ENCODE peak calls at places on chromosomes 5 and 9, in six cellular contexts. One of them, this sample, is unnamed.

GRCh38 chr9:126342621-126343031 is 16.0 kb downstream of the MVB12B start:
- DNase-seq in adrenal gland: no peak
- DNase-seq in psoas muscle: no peak
- DNase-seq in H9: no peak
- DNase-seq in GM06990: no peak
- DNase-seq in omental fat pad: no peak
- DNase-seq in this sample: no peak

GRCh38 chr9:385818-386398 is 171.2 kb downstream of the DOCK8 start:
- DNase-seq in adrenal gland: peak; percentile 47
- DNase-seq in omental fat pad: no peak
- DNase-seq in H9: peak; percentile 69
- DNase-seq in GM06990: no peak
- DNase-seq in psoas muscle: no peak
- DNase-seq in this sample: no peak

GRCh38 chr9:90801507-90802289 is at the start of gene SYK:
- DNase-seq in H9: peak; percentile 63
- DNase-seq in GM06990: peak; percentile 82
- DNase-seq in psoas muscle: peak; percentile 63
- DNase-seq in adrenal gland: peak; percentile 38
- DNase-seq in omental fat pad: no peak
- DNase-seq in this sample: peak; percentile 72

GRCh38 chr9:31612336-31613030 is 772.0 kb upstream of the ACO1 start:
- DNase-seq in adrenal gland: no peak
- DNase-seq in psoas muscle: no peak
- DNase-seq in GM06990: no peak
- DNase-seq in omental fat pad: no peak
- DNase-seq in H9: no peak
- DNase-seq in this sample: no peak

GRCh38 chr5:179668404-179668803 is 12.4 kb downstream of the CBY3 start:
- DNase-seq in H9: peak; percentile 84
- DNase-seq in adrenal gland: peak; percentile 52
- DNase-seq in omental fat pad: no peak
- DNase-seq in GM06990: no peak
- DNase-seq in psoas muscle: no peak
- DNase-seq in this sample: no peak

GRCh38 chr5:80937591-80937990 is 22.6 kb upstream of the RASGRF2 start:
- DNase-seq in psoas muscle: no peak
- DNase-seq in GM06990: no peak
- DNase-seq in H9: no peak
- DNase-seq in omental fat pad: no peak
- DNase-seq in adrenal gland: no peak
- DNase-seq in this sample: no peak

GRCh38 chr5:153613143-153613542 is 122.7 kb downstream of the GRIA1 start:
- DNase-seq in GM06990: no peak
- DNase-seq in adrenal gland: no peak
- DNase-seq in psoas muscle: no peak
- DNase-seq in omental fat pad: no peak
- DNase-seq in H9: no peak
- DNase-seq in this sample: no peak

GRCh38 chr5:160833806-160834205 is 18.2 kb downstream of the ATP10B start:
- DNase-seq in adrenal gland: no peak
- DNase-seq in omental fat pad: no peak
- DNase-seq in GM06990: no peak
- DNase-seq in psoas muscle: no peak
- DNase-seq in H9: no peak
- DNase-seq in this sample: no peak

GRCh38 chr5:135245521-135246499 is 153.2 kb downstream of the MACROH2A1 start:
- DNase-seq in psoas muscle: no peak
- DNase-seq in GM06990: no peak
- DNase-seq in adrenal gland: peak; percentile 21
- DNase-seq in H9: peak; percentile 16
- DNase-seq in omental fat pad: no peak
- DNase-seq in this sample: no peak

GRCh38 chr9:89719202-89719601 is 114.4 kb downstream of the GADD45G start:
- DNase-seq in H9: no peak
- DNase-seq in psoas muscle: no peak
- DNase-seq in GM06990: no peak
- DNase-seq in omental fat pad: no peak
- DNase-seq in adrenal gland: no peak
- DNase-seq in this sample: no peak

GRCh38 chr5:112491257-112491656 is 72.2 kb upstream of the EPB41L4A start:
- DNase-seq in GM06990: no peak
- DNase-seq in adrenal gland: no peak
- DNase-seq in omental fat pad: no peak
- DNase-seq in H9: no peak
- DNase-seq in psoas muscle: no peak
- DNase-seq in this sample: no peak

GRCh38 chr9:127114606-127115005 is 7.8 kb downstream of the ANGPTL2 start:
- DNase-seq in adrenal gland: no peak
- DNase-seq in psoas muscle: peak; percentile 81
- DNase-seq in GM06990: no peak
- DNase-seq in H9: no peak
- DNase-seq in omental fat pad: no peak
- DNase-seq in this sample: no peak

GRCh38 chr5:132821791-132822190 is 8.7 kb downstream of the SHROOM1 start:
- DNase-seq in omental fat pad: no peak
- DNase-seq in H9: no peak
- DNase-seq in adrenal gland: no peak
- DNase-seq in GM06990: no peak
- DNase-seq in psoas muscle: no peak
- DNase-seq in this sample: no peak

GRCh38 chr9:33799928-33800689 is 4.7 kb downstream of the PRSS3 start:
- DNase-seq in GM06990: no peak
- DNase-seq in psoas muscle: no peak
- DNase-seq in omental fat pad: no peak
- DNase-seq in H9: no peak
- DNase-seq in adrenal gland: no peak
- DNase-seq in this sample: no peak

GRCh38 chr9:89648247-89649000 is 43.6 kb downstream of the GADD45G start:
- DNase-seq in psoas muscle: no peak
- DNase-seq in adrenal gland: no peak
- DNase-seq in GM06990: no peak
- DNase-seq in H9: no peak
- DNase-seq in omental fat pad: no peak
- DNase-seq in this sample: no peak

GRCh38 chr5:179264641-179265528 is 80.4 kb downstream of the ADAMTS2 start:
- DNase-seq in GM06990: no peak
- DNase-seq in omental fat pad: peak; percentile 23
- DNase-seq in adrenal gland: no peak
- DNase-seq in psoas muscle: no peak
- DNase-seq in H9: peak; percentile 28
- DNase-seq in this sample: peak; percentile 8

GRCh38 chr5:85646036-85646435 is 971.7 kb upstream of the COX7C start:
- DNase-seq in adrenal gland: no peak
- DNase-seq in H9: no peak
- DNase-seq in GM06990: no peak
- DNase-seq in psoas muscle: no peak
- DNase-seq in omental fat pad: no peak
- DNase-seq in this sample: no peak

GRCh38 chr5:73218552-73219171 is 45.7 kb downstream of the TMEM174 start:
- DNase-seq in H9: no peak
- DNase-seq in psoas muscle: no peak
- DNase-seq in omental fat pad: no peak
- DNase-seq in adrenal gland: no peak
- DNase-seq in GM06990: no peak
- DNase-seq in this sample: no peak

GRCh38 chr5:112511920-112512319 is 92.8 kb upstream of the EPB41L4A start:
- DNase-seq in adrenal gland: no peak
- DNase-seq in GM06990: no peak
- DNase-seq in psoas muscle: no peak
- DNase-seq in H9: no peak
- DNase-seq in omental fat pad: no peak
- DNase-seq in this sample: no peak

DNA sequence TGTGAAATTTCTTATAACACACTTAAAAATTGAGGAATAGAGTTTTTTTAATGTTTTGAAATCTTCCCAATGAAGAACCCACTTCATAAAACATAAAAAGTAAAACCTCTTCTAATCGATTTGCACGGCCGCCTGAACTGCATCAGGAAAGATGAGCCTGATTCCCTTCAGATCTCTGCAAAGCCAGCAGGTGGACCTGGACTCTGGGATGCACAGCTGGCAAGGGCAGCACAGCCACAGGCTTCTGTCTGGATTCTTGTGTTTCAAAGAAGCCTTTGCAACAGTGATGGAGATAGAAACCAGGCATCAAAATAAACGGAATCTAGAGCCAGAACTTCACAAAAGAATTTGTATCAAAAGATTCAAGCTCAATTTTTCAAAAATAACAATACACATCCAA is 36.0 kb upstream of the SPATA31C2 start:
- DNase-seq in GM06990: no peak
- DNase-seq in adrenal gland: no peak
- DNase-seq in psoas muscle: no peak
- DNase-seq in H9: no peak
- DNase-seq in omental fat pad: no peak
- DNase-seq in this sample: no peak
- TF ChIP-seq CTCF in GM06990: no peak
- TF ChIP-seq CTCF in adrenal gland: no peak
- TF ChIP-seq CTCF in psoas muscle: no peak
- TF ChIP-seq CTCF in H9: peak; percentile 23
- TF ChIP-seq CTCF in omental fat pad: no peak
- TF ChIP-seq CTCF in this sample: no peak

GRCh38 chr5:58499951-58500350 is 8.7 kb downstream of the GAPT start:
- DNase-seq in H9: no peak
- DNase-seq in psoas muscle: no peak
- DNase-seq in adrenal gland: no peak
- DNase-seq in GM06990: no peak
- DNase-seq in omental fat pad: no peak
- DNase-seq in this sample: no peak

GRCh38 chr5:58502032-58502431 is 10.8 kb downstream of the GAPT start:
- DNase-seq in psoas muscle: no peak
- DNase-seq in H9: peak; percentile 28
- DNase-seq in adrenal gland: no peak
- DNase-seq in omental fat pad: no peak
- DNase-seq in GM06990: no peak
- DNase-seq in this sample: no peak

GRCh38 chr5:58496488-58496887 is 5.3 kb downstream of the GAPT start:
- DNase-seq in adrenal gland: no peak
- DNase-seq in psoas muscle: no peak
- DNase-seq in omental fat pad: no peak
- DNase-seq in H9: peak; percentile 38
- DNase-seq in GM06990: no peak
- DNase-seq in this sample: no peak

GRCh38 chr5:58499231-58499630 is 8.0 kb downstream of the GAPT start:
- DNase-seq in GM06990: no peak
- DNase-seq in adrenal gland: no peak
- DNase-seq in psoas muscle: no peak
- DNase-seq in omental fat pad: no peak
- DNase-seq in H9: no peak
- DNase-seq in this sample: no peak

DNA sequence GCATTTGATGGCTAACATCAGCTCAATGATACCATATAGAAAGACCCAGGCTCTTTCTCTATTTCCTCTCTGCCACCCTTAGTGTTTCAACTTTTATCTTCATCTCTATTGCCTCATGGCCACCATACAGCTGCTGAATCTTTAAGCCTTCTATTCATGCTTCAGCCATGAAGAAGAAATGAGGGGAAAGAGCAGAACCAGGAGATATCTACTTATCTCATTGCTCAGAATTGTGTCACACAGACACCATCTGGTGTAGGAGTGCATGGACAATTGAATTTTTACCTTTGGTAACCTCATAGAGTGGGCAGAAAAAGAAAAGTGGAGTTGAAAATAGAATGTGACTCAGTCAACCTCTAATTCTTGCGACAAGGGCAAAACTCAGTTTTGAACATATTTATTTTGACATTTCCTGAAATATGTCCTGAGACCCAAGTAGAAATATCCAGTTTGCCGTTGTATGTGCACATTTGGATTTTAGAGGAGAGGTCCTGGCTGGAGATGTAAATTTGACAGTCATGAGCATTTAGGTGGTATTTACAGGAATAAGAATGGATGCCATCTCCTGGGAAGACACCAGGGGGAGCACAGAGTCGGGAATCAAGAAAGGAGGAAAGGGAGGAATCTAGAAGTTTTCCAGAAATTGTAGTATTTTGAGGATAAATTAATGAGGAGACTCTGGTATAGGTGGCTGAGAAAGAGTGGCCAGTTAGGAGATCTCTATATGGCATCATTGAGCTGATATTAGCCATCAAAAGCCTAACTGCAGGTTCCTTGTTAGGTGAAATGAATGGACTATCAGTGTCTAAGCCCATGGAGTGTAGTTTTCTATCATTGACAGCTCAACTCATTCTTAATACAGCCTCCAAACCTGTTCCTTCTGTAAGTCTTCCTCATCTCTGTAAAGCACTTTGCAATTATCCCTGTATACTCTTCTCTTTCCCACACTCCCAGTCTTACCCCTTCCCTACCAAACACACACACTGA is 7.0 kb downstream of the GAPT start:
- DNase-seq in H9: peak; percentile 37
- DNase-seq in omental fat pad: no peak
- DNase-seq in adrenal gland: peak; percentile 44
- DNase-seq in GM06990: no peak
- DNase-seq in psoas muscle: no peak
- DNase-seq in this sample: no peak
- TF ChIP-seq CTCF in H9: peak; percentile 85
- TF ChIP-seq CTCF in omental fat pad: no peak
- TF ChIP-seq CTCF in adrenal gland: peak; percentile 83
- TF ChIP-seq CTCF in GM06990: peak; percentile 57
- TF ChIP-seq CTCF in psoas muscle: peak; percentile 58
- TF ChIP-seq CTCF in this sample: no peak

GRCh38 chr9:24245988-24246387 is 299.7 kb downstream of the IZUMO3 start:
- DNase-seq in GM06990: no peak
- DNase-seq in psoas muscle: no peak
- DNase-seq in adrenal gland: no peak
- DNase-seq in H9: no peak
- DNase-seq in omental fat pad: no peak
- DNase-seq in this sample: no peak
- TF ChIP-seq CTCF in GM06990: no peak
- TF ChIP-seq CTCF in psoas muscle: no peak
- TF ChIP-seq CTCF in adrenal gland: no peak
- TF ChIP-seq CTCF in H9: peak; percentile 82
- TF ChIP-seq CTCF in omental fat pad: no peak
- TF ChIP-seq CTCF in this sample: no peak

DNA sequence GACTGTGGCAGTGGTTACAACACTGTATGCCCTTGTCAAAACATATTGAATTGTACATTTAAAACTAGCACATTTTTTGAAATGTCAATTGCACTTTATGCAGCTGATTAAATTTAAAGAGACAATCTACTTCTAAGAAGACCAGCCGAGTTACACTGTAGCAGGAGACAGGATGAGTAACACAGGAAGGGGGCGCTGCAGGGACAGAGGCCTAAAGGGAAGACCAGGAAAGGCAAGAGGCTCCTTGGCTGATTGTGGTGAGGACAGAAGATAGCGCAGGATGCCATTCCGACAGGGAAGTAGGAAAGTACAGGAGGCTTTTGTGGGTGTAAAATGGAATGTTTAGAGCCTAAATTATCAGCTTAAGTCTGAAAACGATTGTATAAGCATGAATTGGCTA is 28.2 kb upstream of the PPP2R2B start:
- DNase-seq in omental fat pad: no peak
- DNase-seq in psoas muscle: no peak
- DNase-seq in adrenal gland: no peak
- DNase-seq in H9: peak; percentile 87
- DNase-seq in GM06990: no peak
- DNase-seq in this sample: no peak
- TF ChIP-seq CTCF in omental fat pad: no peak
- TF ChIP-seq CTCF in psoas muscle: no peak
- TF ChIP-seq CTCF in adrenal gland: no peak
- TF ChIP-seq CTCF in H9: peak; percentile 82
- TF ChIP-seq CTCF in GM06990: peak; percentile 25
- TF ChIP-seq CTCF in this sample: no peak

GRCh38 chr9:93814561-93814960 is 140.6 kb downstream of the BARX1 start:
- DNase-seq in psoas muscle: no peak
- DNase-seq in adrenal gland: no peak
- DNase-seq in omental fat pad: no peak
- DNase-seq in GM06990: no peak
- DNase-seq in H9: peak; percentile 52
- DNase-seq in this sample: peak; percentile 8
- TF ChIP-seq CTCF in psoas muscle: peak; percentile 4
- TF ChIP-seq CTCF in adrenal gland: no peak
- TF ChIP-seq CTCF in omental fat pad: no peak
- TF ChIP-seq CTCF in GM06990: no peak
- TF ChIP-seq CTCF in H9: peak; percentile 53
- TF ChIP-seq CTCF in this sample: no peak